ENCODE peak calls at places on chromosomes 11 and 22, in ten cellular contexts. One of them, this sample, is unnamed.

GRCh38 chr11:101456812-101457211 is 127.0 kb downstream of the TRPC6 start:
- DNase-seq in RKO: peak; percentile 38
- DNase-seq in mammary epithelial cell: no peak
- DNase-seq in GM04503: no peak
- DNase-seq in cardiac muscle cell: peak; percentile 24
- DNase-seq in EH: peak; percentile 50
- DNase-seq in stimulated activated CD4-positive, alpha-beta T cell treated with anti-CD3 and anti-CD28 coated beads, Interleukin-12 subunit alpha, Interleukin-12 subunit beta, amount 100 ng/mL, for 24 hours: no peak
- DNase-seq in activated CD4-positive, CD25-positive, alpha-beta regulatory T cell treated with anti-CD3 and anti-CD28 coated beads, Interleukin-2, amount 50 U/mL, for 72 hours: no peak
- DNase-seq in GM03348: peak; percentile 31
- DNase-seq in Caki2: no peak
- DNase-seq in this sample: peak; percentile 25

GRCh38 chr22:19178659-19179471 is at the start of gene SLC25A1:
- DNase-seq in RKO: peak; percentile 84
- DNase-seq in mammary epithelial cell: peak; percentile 88
- DNase-seq in GM04503: peak; percentile 31
- DNase-seq in cardiac muscle cell: peak; percentile 94
- DNase-seq in EH: peak; percentile 89
- DNase-seq in stimulated activated CD4-positive, alpha-beta T cell treated with anti-CD3 and anti-CD28 coated beads, Interleukin-12 subunit alpha, Interleukin-12 subunit beta, amount 100 ng/mL, for 24 hours: peak; percentile 71
- DNase-seq in activated CD4-positive, CD25-positive, alpha-beta regulatory T cell treated with anti-CD3 and anti-CD28 coated beads, Interleukin-2, amount 50 U/mL, for 72 hours: peak; percentile 93
- DNase-seq in GM03348: peak; percentile 99
- DNase-seq in Caki2: peak; percentile 87
- DNase-seq in this sample: peak; percentile 60

GRCh38 chr11:118144869-118145268 is 7.8 kb downstream of the SCN4B start:
- DNase-seq in RKO: no peak
- DNase-seq in mammary epithelial cell: no peak
- DNase-seq in GM04503: no peak
- DNase-seq in cardiac muscle cell: no peak
- DNase-seq in EH: no peak
- DNase-seq in stimulated activated CD4-positive, alpha-beta T cell treated with anti-CD3 and anti-CD28 coated beads, Interleukin-12 subunit alpha, Interleukin-12 subunit beta, amount 100 ng/mL, for 24 hours: no peak
- DNase-seq in activated CD4-positive, CD25-positive, alpha-beta regulatory T cell treated with anti-CD3 and anti-CD28 coated beads, Interleukin-2, amount 50 U/mL, for 72 hours: no peak
- DNase-seq in GM03348: no peak
- DNase-seq in Caki2: no peak
- DNase-seq in this sample: no peak

GRCh38 chr22:47062126-47062525 is 299.7 kb downstream of the TBC1D22A start:
- DNase-seq in RKO: no peak
- DNase-seq in mammary epithelial cell: no peak
- DNase-seq in GM04503: no peak
- DNase-seq in cardiac muscle cell: no peak
- DNase-seq in EH: no peak
- DNase-seq in stimulated activated CD4-positive, alpha-beta T cell treated with anti-CD3 and anti-CD28 coated beads, Interleukin-12 subunit alpha, Interleukin-12 subunit beta, amount 100 ng/mL, for 24 hours: no peak
- DNase-seq in activated CD4-positive, CD25-positive, alpha-beta regulatory T cell treated with anti-CD3 and anti-CD28 coated beads, Interleukin-2, amount 50 U/mL, for 72 hours: no peak
- DNase-seq in GM03348: no peak
- DNase-seq in Caki2: no peak
- DNase-seq in this sample: no peak

GRCh38 chr22:36892292-36892691 is 21.1 kb upstream of the CSF2RB start:
- DNase-seq in RKO: no peak
- DNase-seq in mammary epithelial cell: no peak
- DNase-seq in GM04503: no peak
- DNase-seq in cardiac muscle cell: peak; percentile 54
- DNase-seq in EH: no peak
- DNase-seq in stimulated activated CD4-positive, alpha-beta T cell treated with anti-CD3 and anti-CD28 coated beads, Interleukin-12 subunit alpha, Interleukin-12 subunit beta, amount 100 ng/mL, for 24 hours: no peak
- DNase-seq in activated CD4-positive, CD25-positive, alpha-beta regulatory T cell treated with anti-CD3 and anti-CD28 coated beads, Interleukin-2, amount 50 U/mL, for 72 hours: no peak
- DNase-seq in GM03348: no peak
- DNase-seq in Caki2: no peak
- DNase-seq in this sample: no peak

GRCh38 chr11:126431401-126432064 is 76.0 kb downstream of the ST3GAL4 start:
- DNase-seq in RKO: peak; percentile 18
- DNase-seq in mammary epithelial cell: no peak
- DNase-seq in GM04503: peak; percentile 54
- DNase-seq in cardiac muscle cell: peak; percentile 79
- DNase-seq in EH: peak; percentile 95
- DNase-seq in stimulated activated CD4-positive, alpha-beta T cell treated with anti-CD3 and anti-CD28 coated beads, Interleukin-12 subunit alpha, Interleukin-12 subunit beta, amount 100 ng/mL, for 24 hours: no peak
- DNase-seq in activated CD4-positive, CD25-positive, alpha-beta regulatory T cell treated with anti-CD3 and anti-CD28 coated beads, Interleukin-2, amount 50 U/mL, for 72 hours: no peak
- DNase-seq in GM03348: peak; percentile 96
- DNase-seq in Caki2: peak; percentile 13
- DNase-seq in this sample: peak; percentile 87

GRCh38 chr22:27435839-27436581 is 365.5 kb downstream of the MN1 start:
- DNase-seq in RKO: no peak
- DNase-seq in mammary epithelial cell: no peak
- DNase-seq in GM04503: no peak
- DNase-seq in cardiac muscle cell: peak; percentile 86
- DNase-seq in EH: peak; percentile 46
- DNase-seq in stimulated activated CD4-positive, alpha-beta T cell treated with anti-CD3 and anti-CD28 coated beads, Interleukin-12 subunit alpha, Interleukin-12 subunit beta, amount 100 ng/mL, for 24 hours: no peak
- DNase-seq in activated CD4-positive, CD25-positive, alpha-beta regulatory T cell treated with anti-CD3 and anti-CD28 coated beads, Interleukin-2, amount 50 U/mL, for 72 hours: no peak
- DNase-seq in GM03348: peak; percentile 86
- DNase-seq in Caki2: no peak
- DNase-seq in this sample: no peak

GRCh38 chr22:48705917-48706605 is 1121.6 kb downstream of the BRD1 start:
- DNase-seq in RKO: no peak
- DNase-seq in mammary epithelial cell: no peak
- DNase-seq in GM04503: no peak
- DNase-seq in cardiac muscle cell: no peak
- DNase-seq in EH: no peak
- DNase-seq in stimulated activated CD4-positive, alpha-beta T cell treated with anti-CD3 and anti-CD28 coated beads, Interleukin-12 subunit alpha, Interleukin-12 subunit beta, amount 100 ng/mL, for 24 hours: no peak
- DNase-seq in activated CD4-positive, CD25-positive, alpha-beta regulatory T cell treated with anti-CD3 and anti-CD28 coated beads, Interleukin-2, amount 50 U/mL, for 72 hours: no peak
- DNase-seq in GM03348: no peak
- DNase-seq in Caki2: no peak
- DNase-seq in this sample: no peak

GRCh38 chr11:116853461-116854073 is 16.1 kb upstream of the APOA1 start:
- DNase-seq in RKO: peak; percentile 91
- DNase-seq in mammary epithelial cell: peak; percentile 96
- DNase-seq in GM04503: peak; percentile 92
- DNase-seq in cardiac muscle cell: peak; percentile 82
- DNase-seq in EH: peak; percentile 96
- DNase-seq in stimulated activated CD4-positive, alpha-beta T cell treated with anti-CD3 and anti-CD28 coated beads, Interleukin-12 subunit alpha, Interleukin-12 subunit beta, amount 100 ng/mL, for 24 hours: peak; percentile 26
- DNase-seq in activated CD4-positive, CD25-positive, alpha-beta regulatory T cell treated with anti-CD3 and anti-CD28 coated beads, Interleukin-2, amount 50 U/mL, for 72 hours: peak; percentile 49
- DNase-seq in GM03348: peak; percentile 76
- DNase-seq in Caki2: peak; percentile 79
- DNase-seq in this sample: peak; percentile 70

GRCh38 chr11:78905756-78906155 is 331.1 kb upstream of the NARS2 start:
- DNase-seq in RKO: no peak
- DNase-seq in mammary epithelial cell: no peak
- DNase-seq in GM04503: no peak
- DNase-seq in cardiac muscle cell: no peak
- DNase-seq in EH: no peak
- DNase-seq in stimulated activated CD4-positive, alpha-beta T cell treated with anti-CD3 and anti-CD28 coated beads, Interleukin-12 subunit alpha, Interleukin-12 subunit beta, amount 100 ng/mL, for 24 hours: no peak
- DNase-seq in activated CD4-positive, CD25-positive, alpha-beta regulatory T cell treated with anti-CD3 and anti-CD28 coated beads, Interleukin-2, amount 50 U/mL, for 72 hours: no peak
- DNase-seq in GM03348: no peak
- DNase-seq in Caki2: no peak
- DNase-seq in this sample: no peak

GRCh38 chr11:130550160-130550559 is 101.7 kb downstream of the ADAMTS15 start:
- DNase-seq in RKO: no peak
- DNase-seq in mammary epithelial cell: no peak
- DNase-seq in GM04503: no peak
- DNase-seq in cardiac muscle cell: no peak
- DNase-seq in EH: no peak
- DNase-seq in stimulated activated CD4-positive, alpha-beta T cell treated with anti-CD3 and anti-CD28 coated beads, Interleukin-12 subunit alpha, Interleukin-12 subunit beta, amount 100 ng/mL, for 24 hours: no peak
- DNase-seq in activated CD4-positive, CD25-positive, alpha-beta regulatory T cell treated with anti-CD3 and anti-CD28 coated beads, Interleukin-2, amount 50 U/mL, for 72 hours: no peak
- DNase-seq in GM03348: no peak
- DNase-seq in Caki2: no peak
- DNase-seq in this sample: no peak

This sample was measured in SW480.